ENCODE peak calls at places on chromosomes 5 and 9, in eight cellular contexts. U is effector memory CD4-positive, alpha-beta T cell; Q is stimulated activated CD4-positive, alpha-beta T cell treated with anti-CD3 and anti-CD28 coated beads, Interleukin-12 subunit alpha, Interleukin-12 subunit beta, amount 100 ng/mL, for 4 hours; S is islet precursor cell; E is midbrain; V is KBM-7; F is activated T-cell treated with anti-CD3 and anti-CD28 coated beads for 48 hours; P is heart left ventricle. H is an unnamed sample.
A peak's percentile ranks its signal among the peaks of the same experiment; 100 is the strongest.

GRCh38 chr9:37453827-37454226 is 11.4 kb downstream of the ZBTB5 start:
- DNase-seq in S (no peak), U (no peak), P (no peak), F (no peak), V (no peak), E (no peak), Q (no peak), H (no peak)

GRCh38 chr5:820245-820644 is 30.5 kb downstream of the ZDHHC11 start:
- DNase-seq in E (no peak), V (no peak), U (no peak), S (no peak), P (no peak), Q (no peak), F (no peak), H (peak; percentile 10)

GRCh38 chr9:128637656-128638055 is 19.0 kb downstream of the DYNC2I2 start:
- DNase-seq in V (no peak), F (no peak), U (no peak), S (no peak), E (no peak), Q (no peak), P (no peak), H (no peak)

GRCh38 chr9:137454145-137454505 is 5.0 kb downstream of the NSMF start:
- DNase-seq in S (peak; percentile 71), U (no peak), P (peak; percentile 62), F (no peak), E (peak; percentile 9), V (no peak), Q (peak; percentile 44), H (no peak)

GRCh38 chr5:38532165-38532669 is 24.2 kb downstream of the LIFR start:
- DNase-seq in S (no peak), V (no peak), U (no peak), P (peak; percentile 41), F (no peak), Q (no peak), E (peak; percentile 27), H (no peak)

GRCh38 chr5:172744106-172745104 is 26.6 kb downstream of the DUSP1 start:
- DNase-seq in E (no peak), Q (no peak), U (no peak), S (no peak), P (no peak), V (no peak), F (no peak), H (no peak)

GRCh38 chr9:113589890-113590289 is 126.4 kb downstream of the RGS3 start:
- DNase-seq in F (no peak), S (no peak), V (peak; percentile 44), Q (no peak), P (no peak), E (no peak), U (no peak), H (no peak)

GRCh38 chr5:154199263-154199662 is 8.7 kb downstream of the GALNT10 start:
- DNase-seq in Q (no peak), F (no peak), E (no peak), P (no peak), V (no peak), S (no peak), U (no peak), H (no peak)

GRCh38 chr9:3403315-3403714 is 122.5 kb downstream of the RFX3 start:
- DNase-seq in S (no peak), E (no peak), Q (no peak), P (no peak), V (no peak), F (no peak), U (no peak), H (no peak)

GRCh38 chr5:89954901-89955300 is 454.7 kb downstream of the CETN3 start:
- DNase-seq in S (no peak), Q (no peak), U (no peak), F (no peak), E (no peak), P (no peak), V (no peak), H (no peak)

H was measured in HuH-7.5.